ENCODE peak calls at places on chromosomes 11 and 22, in nine cellular contexts. B is B cell, U is GM12865, Y is tibial artery, N is lower lobe of right lung, G is heart right ventricle, W is transverse colon, D is left ventricle myocardium inferior, E is MCF 10A. H is an unnamed sample.

GRCh38 chr11:105357764-105358163 is 218.2 kb upstream of the CARD18 start:
- DNase-seq in B (no peak), U (no peak), G (no peak), D (no peak), N (no peak), W (no peak), Y (no peak), E (peak; percentile 14), H (no peak)

GRCh38 chr22:25067851-25068421 is 115.4 kb downstream of the KIAA1671 start:
- DNase-seq in Y (peak; percentile 58), B (no peak), G (no peak), N (peak; percentile 52), D (no peak), U (no peak), W (peak; percentile 41), E (no peak), H (no peak)

GRCh38 chr11:45777127-45777969 is 27.6 kb upstream of the SLC35C1 start:
- DNase-seq in U (no peak), W (no peak), E (no peak), Y (no peak), D (no peak), G (no peak), N (no peak), B (no peak), H (no peak)

GRCh38 chr11:35419713-35420333 is 465 bp upstream of the SLC1A2 start:
- DNase-seq in G (peak; percentile 27), W (no peak), U (no peak), D (peak; percentile 18), N (peak; percentile 43), Y (no peak), E (no peak), B (no peak), H (peak; percentile 23)

GRCh38 chr11:131649861-131650260 is 279.4 kb downstream of the NTM start:
- DNase-seq in Y (no peak), N (no peak), G (no peak), B (no peak), D (no peak), W (no peak), U (no peak), E (no peak), H (no peak)

GRCh38 chr11:18285841-18286240 is 19.8 kb downstream of the SAA1 start:
- DNase-seq in Y (no peak), D (no peak), B (no peak), W (no peak), E (no peak), G (no peak), N (no peak), U (no peak), H (no peak)

GRCh38 chr11:22521226-22521625 is 104.4 kb downstream of the FANCF start:
- DNase-seq in Y (no peak), U (peak; percentile 6), D (no peak), E (peak; percentile 60), G (no peak), N (no peak), B (no peak), W (no peak), H (no peak)

GRCh38 chr11:112185883-112186282 is 10.6 kb downstream of the BCO2 start:
- DNase-seq in G (no peak), D (no peak), Y (no peak), E (no peak), B (no peak), U (no peak), W (no peak), N (no peak), H (no peak)

GRCh38 chr11:75375626-75376025 is 23.7 kb upstream of the RPS3 start:
- DNase-seq in G (no peak), U (no peak), E (no peak), Y (no peak), N (no peak), B (no peak), W (no peak), D (no peak), H (no peak)

GRCh38 chr11:75374646-75375045 is 23.2 kb upstream of the ARRB1 start:
- DNase-seq in D (no peak), G (no peak), W (no peak), B (no peak), N (no peak), E (no peak), Y (no peak), U (no peak), H (no peak)

GRCh38 chr11:75365711-75366181 is 14.3 kb upstream of the ARRB1 start:
- DNase-seq in W (no peak), E (peak; percentile 33), B (no peak), Y (no peak), G (no peak), U (no peak), N (no peak), D (no peak), H (no peak)

GRCh38 chr11:75371930-75372876 is 20.7 kb upstream of the ARRB1 start:
- DNase-seq in W (peak; percentile 39), D (no peak), Y (no peak), G (no peak), N (no peak), E (peak; percentile 54), U (no peak), B (no peak), H (no peak)

DNA sequence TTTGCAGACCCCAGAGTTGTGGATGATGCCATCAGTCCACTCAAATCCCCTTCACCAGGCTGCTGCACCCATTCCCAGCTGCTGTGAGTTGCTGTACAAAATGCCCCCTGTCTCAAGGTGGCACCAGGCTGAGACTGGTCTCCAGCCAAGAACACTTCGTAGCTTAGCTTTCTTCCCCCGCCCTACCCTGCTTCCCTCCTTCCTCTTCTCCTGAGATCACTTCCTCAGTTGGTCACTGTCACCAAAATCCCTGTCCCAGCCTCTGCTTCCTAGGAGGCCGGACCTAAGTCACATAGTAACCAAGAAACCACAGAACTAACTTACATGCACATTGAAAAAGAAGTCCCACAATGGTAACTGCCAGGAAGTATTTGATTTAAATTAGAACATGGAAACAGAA is 18.4 kb upstream of the ARRB1 start:
- DNase-seq in Y (peak; percentile 47), U (no peak), N (no peak), G (no peak), E (no peak), W (no peak), B (no peak), D (no peak), H (no peak)
- TF ChIP-seq CTCF in Y (no peak), U (no peak), N (no peak), G (no peak), E (no peak), W (no peak), B (no peak), D (no peak), H (no peak)

GRCh38 chr11:14380947-14381555 is 22.1 kb upstream of the RRAS2 start:
- DNase-seq in D (peak; percentile 84), B (peak; percentile 81), G (peak; percentile 80), Y (peak; percentile 76), U (peak; percentile 58), N (peak; percentile 81), E (peak; percentile 73), W (peak; percentile 72), H (peak; percentile 60)
- TF ChIP-seq CTCF in D (no peak), B (no peak), G (no peak), Y (no peak), U (no peak), N (no peak), E (no peak), W (no peak), H (no peak)

GRCh38 chr11:123168955-123169484 is 26.0 kb downstream of the CLMP start:
- DNase-seq in B (no peak), U (no peak), W (no peak), E (no peak), D (no peak), N (no peak), Y (no peak), G (no peak), H (no peak)

GRCh38 chr11:123168236-123168635 is 26.8 kb downstream of the CLMP start:
- DNase-seq in W (no peak), N (no peak), U (no peak), B (no peak), E (no peak), Y (no peak), D (no peak), G (no peak), H (no peak)

GRCh38 chr11:123164732-123165450 is 30.2 kb downstream of the CLMP start:
- DNase-seq in D (no peak), B (no peak), E (no peak), U (no peak), W (no peak), G (no peak), N (no peak), Y (no peak), H (no peak)

GRCh38 chr11:123163621-123164020 is 31.4 kb downstream of the CLMP start:
- DNase-seq in N (no peak), D (no peak), Y (no peak), U (no peak), W (no peak), E (no peak), G (no peak), B (no peak), H (no peak)

DNA sequence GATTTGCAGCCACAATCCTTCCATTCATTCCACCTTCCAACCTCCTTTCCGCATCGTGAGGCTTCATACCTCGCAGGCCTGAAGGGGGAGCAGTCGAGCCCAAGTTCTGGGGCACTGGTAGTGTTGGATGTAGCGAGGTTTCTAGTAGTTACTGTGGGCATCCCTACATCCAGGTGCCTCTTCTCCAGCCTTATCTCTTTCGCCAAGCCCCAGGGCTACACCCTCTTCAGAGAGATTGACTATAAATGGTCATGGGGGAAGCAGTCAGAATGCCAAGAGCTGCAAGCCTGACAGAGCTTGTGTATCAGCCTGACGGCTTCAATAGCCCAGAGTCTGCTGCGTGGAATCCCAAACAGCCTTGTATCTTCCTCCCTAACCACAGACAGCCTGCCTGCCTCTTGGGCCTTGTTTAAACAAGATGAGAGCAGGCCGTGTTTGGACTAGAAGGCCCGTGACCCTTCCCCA is 28.9 kb downstream of the CLMP start:
- DNase-seq in W (peak; percentile 58), B (no peak), Y (no peak), G (peak; percentile 32), E (peak; percentile 67), U (peak; percentile 16), D (peak; percentile 36), N (peak; percentile 51), H (peak; percentile 69)
- TF ChIP-seq CTCF in W (peak; percentile 54), B (no peak), Y (no peak), G (no peak), E (peak; percentile 29), U (peak; percentile 62), D (peak; percentile 51), N (peak; percentile 41), H (peak; percentile 58)

GRCh38 chr11:27640954-27641353 is 59.3 kb downstream of the BDNF start:
- DNase-seq in D (no peak), N (no peak), W (no peak), Y (no peak), U (no peak), G (no peak), E (no peak), B (no peak), H (no peak)

GRCh38 chr11:27646051-27646818 is 54.0 kb downstream of the BDNF start:
- DNase-seq in E (peak; percentile 4), G (peak; percentile 31), D (peak; percentile 55), U (no peak), W (no peak), N (no peak), Y (no peak), B (no peak), H (no peak)

GRCh38 chr11:27648840-27649239 is 51.4 kb downstream of the BDNF start:
- DNase-seq in G (no peak), Y (no peak), D (no peak), N (no peak), B (no peak), E (no peak), W (no peak), U (no peak), H (no peak)

DNA sequence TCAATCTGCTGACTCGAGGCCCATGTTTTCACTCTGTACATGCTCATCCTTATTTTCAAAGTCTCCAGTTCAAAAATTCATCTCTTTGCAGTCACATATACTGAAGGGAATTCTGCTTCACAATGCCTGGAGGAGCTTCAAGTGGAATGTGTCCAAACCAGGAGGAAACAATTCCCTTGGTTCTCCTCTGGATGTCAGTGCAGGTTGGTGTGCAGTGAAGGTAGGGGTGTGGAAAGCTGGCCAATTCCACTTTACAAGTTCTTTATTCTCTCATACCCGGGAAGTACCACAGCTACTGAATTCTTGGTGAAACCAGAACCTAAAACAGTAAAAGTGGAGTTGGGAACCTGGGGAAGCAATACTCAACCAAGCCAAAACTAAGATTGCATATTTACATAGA is 57.3 kb downstream of the BDNF start:
- DNase-seq in U (no peak), E (peak; percentile 4), N (no peak), Y (no peak), D (no peak), G (no peak), W (no peak), B (no peak), H (no peak)
- TF ChIP-seq CTCF in U (no peak), E (no peak), N (no peak), Y (no peak), D (peak; percentile 40), G (no peak), W (no peak), B (no peak), H (no peak)